ENCODE peak calls at places on chromosomes 4 and X, in four cellular contexts. C is CD4-positive, alpha-beta T cell; Y is mesothelial cell of epicardium; Z is left lung. U is an unnamed sample.

GRCh38 chr4:45442466-45442865 is 681.4 kb downstream of the GABRG1 start:
- DNase-seq in Z (no peak), Y (no peak), C (no peak), U (no peak)

GRCh38 chr4:13783800-13784411 is 156.4 kb upstream of the BOD1L1 start:
- DNase-seq in Y (no peak), Z (no peak), C (no peak), U (no peak)

GRCh38 chrX:148298737-148299136 is 201.7 kb upstream of the AFF2 start:
- DNase-seq in Z (no peak), Y (no peak), C (no peak), U (no peak)

GRCh38 chrX:128518508-128518907 is 466.3 kb upstream of the ACTRT1 start:
- DNase-seq in C (no peak), Z (no peak), Y (no peak), U (no peak)

GRCh38 chr4:91243132-91243531 is 1060.6 kb upstream of the GRID2 start:
- DNase-seq in C (no peak), Y (no peak), Z (peak), U (no peak)

GRCh38 chr4:955931-956381 is 17.4 kb downstream of the DGKQ start:
- DNase-seq in Z (peak), C (no peak), Y (no peak), U (no peak)

GRCh38 chr4:40645576-40645975 is 15.9 kb upstream of the RBM47 start:
- DNase-seq in Y (no peak), C (no peak), Z (no peak), U (no peak)

GRCh38 chr4:106763044-106763443 is 273.1 kb downstream of the DKK2 start:
- DNase-seq in Z (no peak), Y (no peak), C (no peak), U (no peak)

GRCh38 chr4:87423313-87424031 is 1.1 kb downstream of the NUDT9 start:
- DNase-seq in Z (no peak), Y (no peak), C (no peak), U (no peak)

GRCh38 chr4:13546855-13547562 is 2.7 kb upstream of the NKX3-2 start:
- DNase-seq in Z (no peak), Y (no peak), C (no peak), U (no peak)

GRCh38 chrX:123108513-123109427 is 75.3 kb upstream of the GRIA3 start:
- DNase-seq in Y (no peak), C (no peak), Z (no peak), U (no peak)

GRCh38 chrX:109966246-109966645 is 36.7 kb upstream of the TMEM164 start:
- DNase-seq in Z (no peak), Y (no peak), C (no peak), U (no peak)

GRCh38 chrX:47311857-47312774 is 58.3 kb upstream of the ZNF157 start:
- DNase-seq in Y (no peak), C (peak), Z (peak), U (no peak)

GRCh38 chr4:81237791-81238190 is 22.8 kb upstream of the PRKG2 start:
- DNase-seq in Z (no peak), C (no peak), Y (no peak), U (no peak)

GRCh38 chrX:68179355-68179754 is 253.9 kb downstream of the OPHN1 start:
- DNase-seq in Y (no peak), Z (no peak), C (no peak), U (no peak)

GRCh38 chr4:86233681-86234080 is 126.2 kb downstream of the MAPK10 start:
- DNase-seq in Y (no peak), C (no peak), Z (no peak), U (no peak)

GRCh38 chr4:77821775-77822174 is 2.6 kb upstream of the CNOT6L start:
- DNase-seq in Y (no peak), C (peak), Z (no peak), U (no peak)

GRCh38 chrX:150482537-150483217 is 85.7 kb upstream of the MTM1 start:
- DNase-seq in Y (no peak), C (peak), Z (no peak), U (no peak)

GRCh38 chrX:64843224-64843623 is 133.0 kb downstream of the ZC4H2 start:
- DNase-seq in Y (no peak), Z (no peak), C (no peak), U (no peak)

GRCh38 chr4:140426610-140427103 is 791 bp downstream of the CLGN start:
- DNase-seq in Z (no peak), C (no peak), Y (no peak), U (no peak)

GRCh38 chr4:140427919-140428471 is 547 bp upstream of the CLGN start:
- DNase-seq in Y (no peak), C (no peak), Z (no peak), U (no peak)

GRCh38 chr4:140423106-140423505 is 4.3 kb downstream of the CLGN start:
- DNase-seq in Y (no peak), C (no peak), Z (no peak), U (no peak)

DNA sequence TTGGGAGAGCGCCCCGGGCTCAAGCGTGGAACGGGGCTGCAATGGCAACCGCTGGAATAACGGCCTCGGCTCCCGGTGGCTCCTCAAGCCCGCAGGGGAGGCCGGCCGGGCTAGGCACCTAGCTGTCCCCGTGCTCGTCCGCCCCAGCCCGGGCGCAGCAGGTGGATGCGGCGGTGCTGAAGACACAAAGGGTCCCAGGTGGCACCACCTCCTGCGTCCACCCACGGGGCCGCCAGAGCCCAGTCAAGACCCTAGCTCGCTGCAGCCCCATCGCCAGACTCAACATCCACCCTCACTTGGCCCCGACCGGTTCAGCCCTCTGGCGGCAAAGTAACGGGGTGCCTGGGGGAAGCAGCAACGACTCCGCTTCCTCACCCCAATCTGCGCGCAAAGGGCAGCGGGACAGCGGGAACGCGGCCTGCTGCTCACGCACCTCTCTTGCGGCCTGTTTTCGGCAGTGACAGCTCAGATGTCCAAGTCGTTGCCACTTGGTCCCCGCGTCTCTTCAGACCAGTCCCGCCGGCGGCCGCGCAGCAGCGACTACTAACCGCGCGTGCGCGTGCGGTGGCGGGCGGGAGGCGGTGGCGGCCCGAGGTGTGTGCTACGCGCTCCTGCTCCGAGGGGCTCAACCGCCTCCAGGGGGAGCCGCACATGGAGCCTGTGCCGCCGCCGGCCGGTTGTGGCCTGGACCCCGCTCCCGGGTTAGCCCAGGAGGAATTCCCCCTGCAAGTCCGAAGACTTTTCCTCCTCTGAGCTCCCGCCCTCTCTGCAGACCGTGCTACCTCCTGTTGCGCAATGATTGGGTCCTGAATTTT is at the start of gene CLGN:
- DNase-seq in Y (peak), Z (peak), C (peak), U (no peak)
- TF ChIP-seq CTCF in Y (no peak), Z (peak), C (peak), U (no peak)

GRCh38 chr4:63296773-63297172 is 1112.5 kb downstream of the TECRL start:
- DNase-seq in Z (no peak), C (no peak), Y (no peak), U (no peak)
- TF ChIP-seq CTCF in Z (no peak), C (no peak), Y (no peak), U (no peak)

GRCh38 chrX:100654256-100654655 is 10.3 kb downstream of the SRPX2 start:
- DNase-seq in Z (no peak), Y (no peak), C (no peak), U (no peak)
- TF ChIP-seq CTCF in Z (no peak), Y (no peak), C (no peak), U (no peak)

DNA sequence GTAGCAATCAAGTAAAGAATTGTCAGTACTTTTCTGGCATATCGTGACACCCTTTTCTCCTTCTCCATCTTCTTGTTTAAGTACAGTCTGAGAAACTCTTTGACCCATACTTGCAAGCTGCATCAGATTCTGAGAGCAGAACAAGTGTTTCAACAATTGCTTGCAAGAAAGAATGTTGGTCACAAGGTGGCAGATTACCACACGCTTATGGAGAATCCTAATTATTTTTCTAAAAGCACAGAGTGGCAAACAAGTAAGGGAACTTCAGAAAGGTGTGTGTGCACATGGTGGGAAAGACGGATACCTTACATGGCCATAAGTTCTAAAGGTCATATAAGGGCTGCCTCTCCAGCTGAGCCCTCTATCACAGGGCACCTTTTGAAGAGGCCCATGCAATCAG is 136.4 kb upstream of the FGF13 start:
- DNase-seq in C (no peak), Y (no peak), Z (no peak), U (no peak)
- TF ChIP-seq CTCF in C (no peak), Y (no peak), Z (no peak), U (no peak)

GRCh38 chr4:116397714-116398113 is 687.7 kb downstream of the TRAM1L1 start:
- DNase-seq in Z (no peak), C (no peak), Y (no peak), U (no peak)
- TF ChIP-seq CTCF in Z (no peak), C (no peak), Y (no peak), U (no peak)

GRCh38 chr4:55438314-55438713 is 42.6 kb downstream of the TMEM165 start:
- DNase-seq in C (no peak), Z (no peak), Y (no peak), U (no peak)

GRCh38 chr4:55437356-55437796 is 41.6 kb downstream of the TMEM165 start:
- DNase-seq in C (no peak), Y (no peak), Z (no peak), U (no peak)

GRCh38 chr4:55431710-55432336 is 36.1 kb downstream of the TMEM165 start:
- DNase-seq in C (no peak), Z (no peak), Y (no peak), U (no peak)

GRCh38 chr4:55437823-55438222 is 42.1 kb downstream of the TMEM165 start:
- DNase-seq in Z (no peak), Y (no peak), C (no peak), U (no peak)

DNA sequence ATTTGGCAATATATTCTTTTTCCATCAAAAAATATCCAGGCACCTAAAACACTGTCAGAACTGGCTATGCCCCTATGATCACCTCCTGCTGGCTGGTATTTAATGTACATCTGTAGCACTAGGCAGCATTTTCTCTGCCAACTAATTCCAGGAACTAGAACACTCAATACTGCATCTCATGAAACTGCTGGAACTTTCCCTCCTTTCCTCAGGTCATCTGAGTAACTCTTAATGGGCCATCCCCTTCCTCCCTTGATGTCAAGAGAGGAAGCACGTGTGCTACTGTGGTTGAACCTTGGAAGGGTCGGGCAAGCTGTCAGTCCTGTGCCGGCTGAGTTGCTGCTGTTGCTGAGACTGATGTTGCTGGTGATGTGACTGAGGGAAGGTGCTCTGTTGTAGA is 39.4 kb downstream of the TMEM165 start:
- DNase-seq in Z (no peak), Y (no peak), C (no peak), U (no peak)
- TF ChIP-seq CTCF in Z (no peak), Y (no peak), C (no peak), U (no peak)

GRCh38 chr4:4666693-4667642 is 125.1 kb upstream of the STX18 start:
- DNase-seq in Y (no peak), C (no peak), Z (no peak), U (no peak)
- TF ChIP-seq CTCF in Y (no peak), C (no peak), Z (no peak), U (no peak)

GRCh38 chrX:19638968-19639539 is 123.7 kb upstream of the MAP3K15 start:
- DNase-seq in C (no peak), Z (no peak), Y (no peak), U (no peak)
- TF ChIP-seq CTCF in C (no peak), Z (no peak), Y (no peak), U (no peak)

GRCh38 chr4:158169931-158170690 is 2.7 kb downstream of the GASK1B start:
- DNase-seq in Z (no peak), C (no peak), Y (no peak), U (no peak)

GRCh38 chr4:158171456-158171790 is 1.4 kb downstream of the GASK1B start:
- DNase-seq in Z (no peak), C (no peak), Y (no peak), U (no peak)

GRCh38 chr4:158169516-158169915 is 3.3 kb downstream of the GASK1B start:
- DNase-seq in Z (no peak), C (no peak), Y (no peak), U (no peak)

GRCh38 chr4:158172196-158172557 is 648 bp downstream of the GASK1B start:
- DNase-seq in Y (no peak), Z (no peak), C (no peak), U (no peak)

GRCh38 chr4:158170691-158171455 is 2.0 kb downstream of the GASK1B start:
- DNase-seq in Z (peak), Y (no peak), C (no peak), U (peak)
- TF ChIP-seq CTCF in Z (peak), Y (peak), C (no peak), U (peak)

U was measured in breast epithelium.